ENCODE peak calls at places on chromosomes 16 and 17, in nine cellular contexts. One of them, this sample, is unnamed.

GRCh38 chr16:69798466-69798865 is 36.3 kb downstream of the WWP2 start:
- DNase-seq in uterus: no peak
- DNase-seq in H9: no peak
- DNase-seq in heart left ventricle: no peak
- DNase-seq in cardiac muscle cell: peak; percentile 25
- DNase-seq in body of pancreas: peak; percentile 29
- DNase-seq in HCT116: no peak
- DNase-seq in adrenal gland: peak; percentile 34
- DNase-seq in heart right ventricle: peak; percentile 8
- DNase-seq in this sample: no peak

GRCh38 chr17:7613769-7614421 is 802 bp downstream of the FXR2 start:
- DNase-seq in uterus: no peak
- DNase-seq in H9: no peak
- DNase-seq in heart left ventricle: no peak
- DNase-seq in cardiac muscle cell: peak; percentile 29
- DNase-seq in body of pancreas: no peak
- DNase-seq in HCT116: no peak
- DNase-seq in adrenal gland: no peak
- DNase-seq in heart right ventricle: no peak
- DNase-seq in this sample: no peak

GRCh38 chr17:48728232-48729231 is at the start of gene HOXB13:
- DNase-seq in uterus: no peak
- DNase-seq in H9: peak; percentile 81
- DNase-seq in heart left ventricle: no peak
- DNase-seq in cardiac muscle cell: peak; percentile 47
- DNase-seq in body of pancreas: no peak
- DNase-seq in HCT116: peak; percentile 75
- DNase-seq in adrenal gland: no peak
- DNase-seq in heart right ventricle: no peak
- DNase-seq in this sample: no peak

GRCh38 chr17:67528751-67529436 is 151.8 kb downstream of the PITPNC1 start:
- DNase-seq in uterus: peak; percentile 56
- DNase-seq in H9: peak; percentile 88
- DNase-seq in heart left ventricle: peak; percentile 63
- DNase-seq in cardiac muscle cell: peak; percentile 73
- DNase-seq in body of pancreas: peak; percentile 91
- DNase-seq in HCT116: peak; percentile 84
- DNase-seq in adrenal gland: peak; percentile 92
- DNase-seq in heart right ventricle: peak; percentile 74
- DNase-seq in this sample: peak; percentile 71

GRCh38 chr16:54270711-54271110 is 15.9 kb downstream of the IRX3 start:
- DNase-seq in uterus: no peak
- DNase-seq in H9: peak; percentile 15
- DNase-seq in heart left ventricle: no peak
- DNase-seq in cardiac muscle cell: no peak
- DNase-seq in body of pancreas: no peak
- DNase-seq in HCT116: no peak
- DNase-seq in adrenal gland: no peak
- DNase-seq in heart right ventricle: no peak
- DNase-seq in this sample: peak; percentile 5

GRCh38 chr16:22330326-22330725 is 33.1 kb downstream of the POLR3E start:
- DNase-seq in uterus: no peak
- DNase-seq in H9: no peak
- DNase-seq in heart left ventricle: no peak
- DNase-seq in cardiac muscle cell: no peak
- DNase-seq in body of pancreas: no peak
- DNase-seq in HCT116: no peak
- DNase-seq in adrenal gland: no peak
- DNase-seq in heart right ventricle: no peak
- DNase-seq in this sample: no peak

GRCh38 chr17:60128171-60128859 is 21.5 kb upstream of the CA4 start:
- DNase-seq in uterus: no peak
- DNase-seq in H9: no peak
- DNase-seq in heart left ventricle: no peak
- DNase-seq in cardiac muscle cell: no peak
- DNase-seq in body of pancreas: no peak
- DNase-seq in HCT116: no peak
- DNase-seq in adrenal gland: no peak
- DNase-seq in heart right ventricle: peak; percentile 2
- DNase-seq in this sample: no peak

GRCh38 chr16:22214893-22215292 is 8.8 kb downstream of the EEF2K start:
- DNase-seq in uterus: no peak
- DNase-seq in H9: no peak
- DNase-seq in heart left ventricle: no peak
- DNase-seq in cardiac muscle cell: no peak
- DNase-seq in body of pancreas: no peak
- DNase-seq in HCT116: no peak
- DNase-seq in adrenal gland: no peak
- DNase-seq in heart right ventricle: no peak
- DNase-seq in this sample: no peak

GRCh38 chr16:252366-253337 is 18.0 kb downstream of the FAM234A start:
- DNase-seq in uterus: no peak
- DNase-seq in H9: no peak
- DNase-seq in heart left ventricle: no peak
- DNase-seq in cardiac muscle cell: peak; percentile 34
- DNase-seq in body of pancreas: no peak
- DNase-seq in HCT116: no peak
- DNase-seq in adrenal gland: no peak
- DNase-seq in heart right ventricle: no peak
- DNase-seq in this sample: no peak

GRCh38 chr16:19540241-19540970 is 15.1 kb upstream of the VPS35L start:
- DNase-seq in uterus: no peak
- DNase-seq in H9: no peak
- DNase-seq in heart left ventricle: no peak
- DNase-seq in cardiac muscle cell: no peak
- DNase-seq in body of pancreas: no peak
- DNase-seq in HCT116: no peak
- DNase-seq in adrenal gland: no peak
- DNase-seq in heart right ventricle: no peak
- DNase-seq in this sample: no peak

GRCh38 chr17:2238432-2239169 is 65.0 kb downstream of the SMG6 start:
- DNase-seq in uterus: no peak
- DNase-seq in H9: no peak
- DNase-seq in heart left ventricle: peak; percentile 55
- DNase-seq in cardiac muscle cell: no peak
- DNase-seq in body of pancreas: no peak
- DNase-seq in HCT116: no peak
- DNase-seq in adrenal gland: no peak
- DNase-seq in heart right ventricle: peak; percentile 66
- DNase-seq in this sample: no peak

DNA sequence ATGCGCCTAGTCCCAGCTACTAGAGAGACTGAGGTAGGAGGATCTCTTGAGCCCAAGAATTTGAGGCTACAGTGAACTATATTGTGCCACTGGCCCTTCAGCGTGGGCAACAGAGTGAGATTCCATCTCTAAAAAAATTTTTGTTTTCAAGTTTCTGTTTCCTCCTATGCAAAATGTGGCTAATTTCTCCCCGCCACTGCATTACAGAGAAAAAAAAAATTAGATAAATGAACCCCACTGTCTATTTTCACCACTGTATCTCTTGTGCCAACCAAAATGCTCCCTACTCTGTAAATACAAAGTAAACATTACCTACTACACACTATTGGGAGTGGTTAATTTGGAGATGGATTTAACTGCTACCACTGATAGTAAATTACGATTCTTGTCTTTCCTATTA is 2.0 kb downstream of the MARF1 start:
- DNase-seq in uterus: no peak
- DNase-seq in H9: no peak
- DNase-seq in heart left ventricle: no peak
- DNase-seq in cardiac muscle cell: no peak
- DNase-seq in body of pancreas: no peak
- DNase-seq in HCT116: no peak
- DNase-seq in adrenal gland: no peak
- DNase-seq in heart right ventricle: no peak
- DNase-seq in this sample: no peak
- H3K4me1 ChIP-seq in uterus: peaks cover 7% of the 10 kb centered on the region
- H3K4me1 ChIP-seq in H9: no peaks in the 10 kb centered on the region
- H3K4me1 ChIP-seq in heart left ventricle: peaks cover 21% of the 10 kb centered on the region
- H3K4me1 ChIP-seq in cardiac muscle cell: peaks cover 6% of the 10 kb centered on the region
- H3K4me1 ChIP-seq in body of pancreas: peaks cover 22% of the 10 kb centered on the region
- H3K4me1 ChIP-seq in HCT116: peaks cover 28% of the 10 kb centered on the region
- H3K4me1 ChIP-seq in adrenal gland: peaks cover 10% of the 10 kb centered on the region
- H3K4me1 ChIP-seq in heart right ventricle: peaks cover 7% of the 10 kb centered on the region
- H3K4me1 ChIP-seq in this sample: peaks cover 7% of the 10 kb centered on the region

GRCh38 chr17:49980703-49981197 is 11.8 kb downstream of the DLX4 start:
- DNase-seq in uterus: no peak
- DNase-seq in H9: peak; percentile 97
- DNase-seq in heart left ventricle: no peak
- DNase-seq in cardiac muscle cell: no peak
- DNase-seq in body of pancreas: no peak
- DNase-seq in HCT116: no peak
- DNase-seq in adrenal gland: no peak
- DNase-seq in heart right ventricle: no peak
- DNase-seq in this sample: no peak

GRCh38 chr17:49976828-49977202 is 7.8 kb downstream of the DLX4 start:
- DNase-seq in uterus: no peak
- DNase-seq in H9: no peak
- DNase-seq in heart left ventricle: no peak
- DNase-seq in cardiac muscle cell: no peak
- DNase-seq in body of pancreas: no peak
- DNase-seq in HCT116: no peak
- DNase-seq in adrenal gland: no peak
- DNase-seq in heart right ventricle: no peak
- DNase-seq in this sample: no peak

GRCh38 chr17:49978501-49978900 is 9.5 kb downstream of the DLX4 start:
- DNase-seq in uterus: no peak
- DNase-seq in H9: no peak
- DNase-seq in heart left ventricle: no peak
- DNase-seq in cardiac muscle cell: peak; percentile 12
- DNase-seq in body of pancreas: no peak
- DNase-seq in HCT116: no peak
- DNase-seq in adrenal gland: no peak
- DNase-seq in heart right ventricle: no peak
- DNase-seq in this sample: no peak

GRCh38 chr17:49977463-49978389 is 8.7 kb downstream of the DLX4 start:
- DNase-seq in uterus: no peak
- DNase-seq in H9: peak; percentile 64
- DNase-seq in heart left ventricle: no peak
- DNase-seq in cardiac muscle cell: no peak
- DNase-seq in body of pancreas: no peak
- DNase-seq in HCT116: no peak
- DNase-seq in adrenal gland: no peak
- DNase-seq in heart right ventricle: no peak
- DNase-seq in this sample: no peak

DNA sequence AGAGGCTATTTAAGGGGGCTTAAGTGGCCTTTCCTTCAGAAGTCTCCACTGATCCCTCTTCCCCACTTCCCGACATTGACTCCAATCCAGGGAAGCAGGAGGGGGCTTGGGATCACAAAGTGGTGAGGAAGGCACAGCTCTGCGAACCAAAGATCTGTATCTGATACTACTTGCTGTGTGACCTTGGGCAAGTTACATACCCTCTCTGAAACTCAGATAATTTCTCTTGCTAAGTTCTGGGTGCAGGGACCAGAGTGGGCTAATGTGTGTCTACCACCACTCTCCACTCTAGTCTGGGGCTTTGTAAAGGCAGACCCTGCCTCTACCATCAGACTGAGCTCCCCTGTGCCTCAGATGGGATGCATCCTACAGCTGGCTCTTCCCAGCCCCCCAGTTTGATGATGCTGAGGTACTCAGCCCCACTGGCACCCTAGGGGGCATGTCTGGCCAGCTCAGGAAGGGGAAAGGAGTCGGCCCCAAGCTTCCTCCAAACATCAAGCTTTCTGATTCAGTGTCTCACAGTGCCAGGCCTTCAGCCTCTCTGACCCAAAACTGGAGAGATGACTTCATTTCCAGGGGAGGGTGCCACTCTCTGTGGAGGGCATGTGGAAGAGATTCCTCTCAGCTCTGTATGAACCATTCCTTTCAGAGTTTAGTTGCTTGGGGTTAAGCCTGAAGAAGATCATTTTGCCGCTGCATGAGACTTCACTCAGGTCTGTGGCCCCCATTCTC is 10.9 kb downstream of the DLX4 start:
- DNase-seq in uterus: no peak
- DNase-seq in H9: no peak
- DNase-seq in heart left ventricle: no peak
- DNase-seq in cardiac muscle cell: no peak
- DNase-seq in body of pancreas: no peak
- DNase-seq in HCT116: no peak
- DNase-seq in adrenal gland: no peak
- DNase-seq in heart right ventricle: no peak
- DNase-seq in this sample: no peak
- H3K27me3 ChIP-seq in uterus: no peaks in the 10 kb centered on the region
- H3K27me3 ChIP-seq in H9: peaks cover 12% of the 10 kb centered on the region
- H3K27me3 ChIP-seq in heart left ventricle: no peaks in the 10 kb centered on the region
- H3K27me3 ChIP-seq in cardiac muscle cell: peaks cover 40% of the 10 kb centered on the region
- H3K27me3 ChIP-seq in body of pancreas: no peaks in the 10 kb centered on the region
- H3K27me3 ChIP-seq in HCT116: no peaks in the 10 kb centered on the region
- H3K27me3 ChIP-seq in adrenal gland: peaks cover 3% of the 10 kb centered on the region
- H3K27me3 ChIP-seq in heart right ventricle: peaks cover 46% of the 10 kb centered on the region
- H3K27me3 ChIP-seq in this sample: peaks cover 62% of the 10 kb centered on the region

DNA sequence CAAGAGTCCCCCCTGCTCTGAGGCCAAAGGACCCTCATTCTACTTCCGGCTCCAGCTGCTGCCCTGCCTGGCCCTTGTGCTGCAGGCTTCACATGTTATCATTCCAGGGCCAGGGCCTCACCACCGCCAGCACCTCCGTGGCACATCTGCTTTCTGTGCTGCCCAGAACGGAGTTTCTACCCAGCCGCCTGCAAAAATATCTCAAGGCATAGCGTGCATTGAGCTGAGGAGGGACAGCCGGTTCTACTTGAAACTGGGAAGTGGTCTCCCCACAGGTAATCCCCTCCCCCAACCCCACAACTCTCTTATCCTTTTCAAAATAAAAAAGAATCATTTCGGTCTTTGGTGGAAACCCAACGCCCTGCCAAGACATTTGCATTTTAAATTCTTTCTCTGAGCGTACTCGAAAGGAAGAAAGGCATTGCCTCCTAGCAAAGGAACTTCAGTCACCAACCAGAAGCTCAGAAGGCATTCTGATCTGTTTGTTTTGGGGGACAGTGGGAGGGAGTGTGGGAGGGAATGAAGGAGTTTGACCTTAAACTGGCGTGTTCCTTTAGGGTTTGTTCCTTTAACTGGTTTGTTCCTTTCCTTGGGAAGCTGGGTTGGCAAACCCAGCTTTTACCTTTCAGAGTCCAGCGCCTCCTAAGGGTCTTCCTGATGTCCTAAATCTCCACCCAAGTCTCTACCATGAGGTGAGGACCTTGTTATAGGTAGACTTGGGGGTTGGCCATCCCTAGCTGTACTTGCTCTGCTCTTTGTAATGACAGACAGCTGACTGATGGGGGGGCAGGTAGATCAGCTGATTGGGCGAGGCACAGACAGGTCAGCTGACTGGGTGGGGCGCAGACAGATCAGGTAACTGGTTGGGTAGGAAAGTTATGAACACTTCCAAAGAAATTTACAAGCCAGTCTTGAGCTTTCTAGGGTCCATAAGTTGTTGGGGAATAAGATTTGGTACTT is 33.4 kb upstream of the PIK3R6 start:
- DNase-seq in uterus: no peak
- DNase-seq in H9: peak; percentile 36
- DNase-seq in heart left ventricle: no peak
- DNase-seq in cardiac muscle cell: no peak
- DNase-seq in body of pancreas: no peak
- DNase-seq in HCT116: no peak
- DNase-seq in adrenal gland: peak; percentile 6
- DNase-seq in heart right ventricle: no peak
- DNase-seq in this sample: peak; percentile 33
- TF ChIP-seq CTCF in uterus: no peak
- TF ChIP-seq CTCF in H9: peak; percentile 40
- TF ChIP-seq CTCF in heart left ventricle: no peak
- TF ChIP-seq CTCF in cardiac muscle cell: no peak
- TF ChIP-seq CTCF in body of pancreas: no peak
- TF ChIP-seq CTCF in HCT116: peak; percentile 14
- TF ChIP-seq CTCF in adrenal gland: no peak
- TF ChIP-seq CTCF in heart right ventricle: no peak
- TF ChIP-seq CTCF in this sample: no peak

GRCh38 chr17:1076299-1076981 is 79.5 kb downstream of the TIMM22 start:
- DNase-seq in uterus: no peak
- DNase-seq in H9: no peak
- DNase-seq in heart left ventricle: no peak
- DNase-seq in cardiac muscle cell: no peak
- DNase-seq in body of pancreas: no peak
- DNase-seq in HCT116: no peak
- DNase-seq in adrenal gland: no peak
- DNase-seq in heart right ventricle: no peak
- DNase-seq in this sample: no peak
- H3K4me1 ChIP-seq in uterus: no peaks in the 10 kb centered on the region
- H3K4me1 ChIP-seq in H9: peaks cover 2% of the 10 kb centered on the region
- H3K4me1 ChIP-seq in heart left ventricle: peaks cover 19% of the 10 kb centered on the region
- H3K4me1 ChIP-seq in cardiac muscle cell: peaks cover 32% of the 10 kb centered on the region
- H3K4me1 ChIP-seq in body of pancreas: peaks cover 29% of the 10 kb centered on the region
- H3K4me1 ChIP-seq in HCT116: peaks cover 13% of the 10 kb centered on the region
- H3K4me1 ChIP-seq in adrenal gland: peaks cover 9% of the 10 kb centered on the region
- H3K4me1 ChIP-seq in heart right ventricle: peaks cover 42% of the 10 kb centered on the region
- H3K4me1 ChIP-seq in this sample: peaks cover 5% of the 10 kb centered on the region